ENCODE peak calls at places on chromosomes 3 and 15, in ten cellular contexts. K is SK-N-SH, R is fibroblast of the aortic adventitia, G is AG10803, E is A549, I is tibial artery, S is lower lobe of right lung, H is IMR-90, N is psoas muscle, Y is pancreas. A is an unnamed sample.

GRCh38 chr3:23075478-23075877 is 127.6 kb upstream of the UBE2E2 start:
- DNase-seq in H (peak), I (no peak), G (peak), R (peak), Y (no peak), S (no peak), N (no peak), E (no peak), K (no peak), A (no peak)

GRCh38 chr3:196611761-196612483 is 27.6 kb upstream of the NRROS start:
- DNase-seq in S (no peak), K (peak), R (no peak), E (no peak), I (peak), N (no peak), H (no peak), Y (no peak), G (no peak), A (no peak)

GRCh38 chr15:25177955-25178801 is 223.4 kb downstream of the SNRPN start:
- DNase-seq in K (no peak), Y (peak), N (peak), E (no peak), S (peak), I (no peak), R (no peak), G (no peak), H (no peak), A (peak)

GRCh38 chr15:65937476-65937875 is 68.2 kb downstream of the RAB11A start:
- DNase-seq in Y (peak), N (no peak), K (peak), G (no peak), E (no peak), I (no peak), R (no peak), S (no peak), H (peak), A (no peak)

GRCh38 chr15:88344786-88345185 is 88.2 kb upstream of the NTRK3 start:
- DNase-seq in I (no peak), H (no peak), S (no peak), E (no peak), Y (no peak), R (no peak), K (no peak), G (peak), N (no peak), A (no peak)

GRCh38 chr3:23580337-23580736 is 225.4 kb upstream of the UBE2E1 start:
- DNase-seq in N (no peak), I (no peak), E (peak), H (peak), S (no peak), R (no peak), G (peak), K (no peak), Y (no peak), A (no peak)

GRCh38 chr15:37041836-37042235 is 58.5 kb downstream of the MEIS2 start:
- DNase-seq in I (no peak), S (no peak), N (no peak), E (no peak), Y (no peak), K (no peak), G (no peak), R (no peak), H (no peak), A (no peak)

GRCh38 chr15:59691194-59691805 is 2.2 kb upstream of the BNIP2 start:
- DNase-seq in Y (no peak), I (no peak), R (peak), S (no peak), G (peak), K (peak), E (peak), N (no peak), H (peak), A (no peak)

GRCh38 chr3:4060064-4060463 is 243.1 kb upstream of the SETMAR start:
- DNase-seq in N (no peak), S (no peak), I (no peak), K (no peak), R (no peak), G (peak), E (no peak), Y (no peak), H (no peak), A (no peak)

GRCh38 chr3:141383555-141384129 is 15.3 kb downstream of the ZBTB38 start:
- DNase-seq in N (no peak), I (no peak), K (no peak), G (peak), E (no peak), S (no peak), H (peak), Y (no peak), R (peak), A (no peak)

GRCh38 chr15:52050416-52050815 is 31.4 kb downstream of the MAPK6 start:
- DNase-seq in K (no peak), N (no peak), S (no peak), G (peak), R (peak), I (no peak), Y (no peak), E (peak), H (peak), A (no peak)

GRCh38 chr3:196064006-196064405 is 17.9 kb downstream of the TFRC start:
- DNase-seq in I (no peak), H (peak), R (no peak), N (no peak), G (peak), Y (no peak), S (no peak), E (no peak), K (no peak), A (no peak)

GRCh38 chr15:41043276-41043675 is 72.8 kb downstream of the INO80 start:
- DNase-seq in H (peak), N (no peak), I (no peak), G (peak), K (no peak), R (peak), E (no peak), S (no peak), Y (no peak), A (no peak)

GRCh38 chr3:31873254-31873653 is 107.8 kb downstream of the OSBPL10 start:
- DNase-seq in G (no peak), N (no peak), I (no peak), S (no peak), Y (no peak), R (no peak), H (peak), K (no peak), E (no peak), A (no peak)

GRCh38 chr3:190101320-190102117 is 19.2 kb downstream of the P3H2 start:
- DNase-seq in Y (no peak), R (peak), G (peak), H (peak), I (no peak), K (no peak), N (no peak), S (no peak), E (no peak), A (no peak)

GRCh38 chr15:40754574-40754882 is 526 bp downstream of the RMDN3 start:
- DNase-seq in I (no peak), G (peak), E (no peak), K (peak), N (no peak), H (no peak), Y (no peak), R (peak), S (no peak), A (no peak)

GRCh38 chr3:69193749-69194148 is 71.4 kb upstream of the LMOD3 start:
- DNase-seq in N (no peak), K (no peak), R (no peak), S (no peak), G (no peak), Y (no peak), H (no peak), E (no peak), I (no peak), A (no peak)

GRCh38 chr3:98545940-98546339 is 14.2 kb downstream of the GPR15 start:
- DNase-seq in R (no peak), N (no peak), H (no peak), S (no peak), I (no peak), G (no peak), Y (no peak), K (no peak), E (no peak), A (no peak)

GRCh38 chr15:99446565-99447496 is 119.0 kb upstream of the MEF2A start:
- DNase-seq in K (peak), S (no peak), G (no peak), R (no peak), N (no peak), I (no peak), H (no peak), E (no peak), Y (no peak), A (no peak)

GRCh38 chr3:17195192-17195611 is 310.4 kb downstream of the PLCL2 start:
- DNase-seq in S (no peak), E (no peak), Y (peak), I (no peak), R (peak), G (peak), N (no peak), H (peak), K (no peak), A (no peak)

GRCh38 chr3:127035672-127036071 is 52.8 kb downstream of the PLXNA1 start:
- DNase-seq in R (peak), S (peak), G (no peak), I (peak), E (peak), Y (peak), N (peak), H (peak), K (no peak), A (peak)

GRCh38 chr3:115834068-115834467 is 210.8 kb downstream of the GAP43 start:
- DNase-seq in E (no peak), R (peak), G (peak), N (no peak), I (no peak), Y (no peak), H (peak), K (no peak), S (no peak), A (no peak)

GRCh38 chr15:35737521-35737920 is 191.6 kb upstream of the DPH6 start:
- DNase-seq in G (peak), S (no peak), E (no peak), Y (no peak), K (no peak), N (no peak), H (peak), R (peak), I (no peak), A (no peak)

DNA sequence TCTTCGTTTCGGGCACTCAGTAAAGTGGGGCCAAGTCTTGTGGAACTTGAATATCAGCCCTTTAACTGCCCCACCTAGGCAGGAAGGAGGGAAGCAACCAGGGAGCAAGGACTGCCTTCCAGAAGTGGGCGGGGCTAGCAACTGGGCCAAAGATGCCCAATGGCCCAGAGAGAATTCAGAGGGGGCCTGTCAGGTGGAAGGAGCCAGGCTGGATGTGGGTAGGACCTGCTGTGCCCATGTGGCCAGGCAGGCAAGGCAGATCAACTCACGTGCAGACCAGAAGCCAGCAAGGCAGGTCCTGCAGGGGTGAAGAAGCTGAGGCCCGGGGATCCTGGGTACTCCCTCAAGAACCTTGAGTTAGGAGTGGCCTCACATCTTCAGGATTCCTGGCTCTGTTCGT is 5.5 kb downstream of the MAP6D1 start:
- DNase-seq in K (no peak), G (no peak), R (no peak), I (peak), S (no peak), Y (no peak), H (no peak), N (no peak), E (no peak), A (no peak)
- TF ChIP-seq CTCF in K (no peak), G (no peak), R (no peak), I (no peak), S (no peak), Y (no peak), H (no peak), N (no peak), E (no peak), A (no peak)

GRCh38 chr15:69957175-69957574 is 140.5 kb downstream of the TLE3 start:
- DNase-seq in R (no peak), G (no peak), Y (no peak), E (peak), N (no peak), K (no peak), S (no peak), I (no peak), H (no peak), A (no peak)
- TF ChIP-seq CTCF in R (no peak), G (no peak), Y (no peak), E (no peak), N (no peak), K (no peak), S (no peak), I (no peak), H (no peak), A (no peak)

DNA sequence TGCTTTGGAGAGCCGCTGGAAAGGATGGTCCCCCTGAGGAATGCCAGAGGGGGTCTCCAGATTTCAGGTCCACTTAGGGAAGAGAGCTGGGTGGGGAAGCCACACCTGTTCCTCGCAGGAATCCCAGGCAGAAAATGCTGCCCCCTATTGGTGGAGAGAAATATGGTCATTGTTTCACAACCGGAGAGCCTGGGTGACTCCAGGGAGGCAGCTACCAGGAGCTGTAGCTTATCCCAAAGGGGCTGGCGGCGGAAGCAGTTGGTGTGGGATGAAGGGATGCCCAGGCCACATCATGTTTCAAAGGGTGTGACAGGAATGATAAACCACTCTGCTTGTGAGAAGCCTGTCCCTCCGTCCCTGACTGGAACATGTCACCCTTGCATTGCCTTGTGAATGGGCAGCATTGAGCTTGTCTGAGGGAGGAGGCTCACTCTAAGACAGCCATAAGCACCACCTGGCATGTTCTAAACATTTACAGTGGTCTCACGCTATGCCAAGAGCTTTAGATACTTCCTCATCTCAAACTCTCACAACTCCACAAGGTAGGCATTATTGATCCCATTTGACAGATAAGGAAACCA is 34.5 kb downstream of the POMGNT2 start:
- DNase-seq in H (no peak), G (no peak), K (peak), E (no peak), I (no peak), Y (no peak), R (no peak), N (no peak), S (no peak), A (no peak)
- TF ChIP-seq CTCF in H (peak), G (peak), K (peak), E (peak), I (peak), Y (no peak), R (peak), N (peak), S (peak), A (peak)

DNA sequence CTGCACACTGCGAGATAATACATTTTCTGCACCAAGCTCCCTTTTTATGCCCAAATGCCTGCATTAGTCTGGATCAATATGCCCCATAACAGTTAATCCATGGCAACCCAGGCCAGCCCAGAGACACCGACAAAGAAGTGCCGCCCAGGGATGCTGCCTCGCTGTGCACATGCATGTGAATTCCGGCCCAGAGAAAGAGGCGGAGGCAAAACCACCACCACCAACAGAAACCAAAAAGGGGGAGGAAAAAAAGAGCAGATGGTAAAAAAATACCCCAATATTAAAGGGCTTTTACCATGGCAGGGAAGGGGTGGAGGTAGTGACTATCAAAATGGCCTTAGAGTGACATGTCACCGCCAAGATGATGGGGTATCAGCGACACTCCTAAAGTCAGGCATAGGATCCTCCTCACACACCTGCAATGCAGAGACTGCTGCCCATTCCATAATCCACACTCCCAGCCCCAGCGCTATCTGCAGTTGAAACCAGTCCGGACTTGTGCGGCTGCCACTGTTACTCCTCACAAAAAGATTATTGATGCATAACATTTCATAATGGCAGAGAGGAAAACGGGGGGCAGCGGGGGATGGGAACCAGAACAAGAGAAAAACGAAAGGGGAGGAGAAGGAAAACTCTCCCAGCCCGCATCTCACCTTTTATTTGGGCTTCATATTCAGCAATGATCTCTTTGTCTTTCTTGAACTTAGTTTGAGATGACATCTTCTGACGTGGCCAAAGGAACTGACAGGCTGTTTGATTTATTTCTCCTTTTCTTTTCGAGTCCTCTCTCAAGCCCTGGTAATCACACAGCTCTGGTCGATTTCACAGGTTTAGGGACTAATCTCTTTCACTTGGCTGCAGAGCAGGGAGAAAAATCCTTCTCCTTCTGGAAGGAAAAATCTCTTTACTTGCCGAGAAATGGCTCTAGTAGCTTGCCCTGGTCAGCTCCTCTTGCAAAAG is 934 bp downstream of the SRGAP3 start:
- DNase-seq in Y (no peak), G (no peak), H (no peak), E (no peak), N (no peak), R (no peak), K (peak), I (no peak), S (no peak), A (no peak)
- TF ChIP-seq CTCF in Y (no peak), G (no peak), H (no peak), E (no peak), N (no peak), R (no peak), K (no peak), I (no peak), S (no peak), A (no peak)

GRCh38 chr3:183192650-183193300 is 30.2 kb upstream of the LAMP3 start:
- DNase-seq in G (no peak), Y (no peak), I (no peak), N (no peak), S (no peak), E (no peak), H (peak), K (no peak), R (no peak), A (no peak)

GRCh38 chr3:183193762-183194701 is 31.5 kb upstream of the LAMP3 start:
- DNase-seq in Y (no peak), I (no peak), R (no peak), H (peak), G (no peak), N (no peak), K (no peak), E (no peak), S (no peak), A (no peak)

GRCh38 chr3:183189641-183190040 is 27.1 kb upstream of the LAMP3 start:
- DNase-seq in S (no peak), I (no peak), G (no peak), K (no peak), Y (no peak), R (no peak), N (no peak), E (no peak), H (no peak), A (no peak)

GRCh38 chr3:183185696-183186095 is 23.2 kb upstream of the LAMP3 start:
- DNase-seq in S (no peak), G (peak), H (peak), Y (no peak), R (peak), E (no peak), N (no peak), I (no peak), K (no peak), A (no peak)

DNA sequence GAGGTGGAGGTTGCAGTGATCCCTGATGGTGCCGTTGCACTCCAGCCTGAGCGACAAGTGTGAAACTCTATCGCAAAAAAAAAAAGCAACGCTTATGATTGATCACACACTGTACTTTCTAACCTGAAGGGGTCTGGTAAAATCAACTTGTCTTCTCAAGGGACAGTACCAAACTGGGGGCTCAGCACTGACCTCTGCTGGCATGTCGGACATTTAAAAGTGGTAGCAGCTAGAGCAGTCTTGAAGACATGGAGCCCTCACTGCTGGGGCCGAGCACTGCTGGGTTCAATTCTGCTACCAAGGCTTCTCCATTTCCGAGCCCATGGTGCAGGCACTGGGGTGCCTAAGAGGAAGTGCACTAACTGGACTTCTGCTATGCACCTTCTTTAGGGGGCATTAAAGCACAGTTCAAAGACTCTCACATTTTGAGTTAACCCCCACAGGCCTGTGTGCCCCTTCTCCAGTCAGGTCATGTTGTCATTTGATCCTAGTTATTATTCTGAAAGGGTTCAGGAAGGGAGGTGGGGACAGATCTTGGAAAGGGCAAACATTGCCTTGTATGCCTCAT is 26.4 kb upstream of the LAMP3 start:
- DNase-seq in N (peak), K (no peak), S (peak), G (no peak), R (no peak), Y (no peak), E (peak), H (no peak), I (no peak), A (peak)
- TF ChIP-seq CTCF in N (peak), K (peak), S (peak), G (peak), R (peak), Y (peak), E (peak), H (peak), I (no peak), A (peak)

GRCh38 chr3:71582612-71583568 is 638 bp downstream of the FOXP1 start:
- DNase-seq in G (peak), I (peak), E (peak), K (peak), S (peak), Y (peak), N (peak), H (peak), R (peak), A (peak)
- TF ChIP-seq CTCF in G (no peak), I (no peak), E (no peak), K (no peak), S (no peak), Y (no peak), N (no peak), H (peak), R (no peak), A (no peak)

GRCh38 chr3:68067314-68067713 is 412.9 kb upstream of the SUCLG2 start:
- DNase-seq in G (no peak), H (no peak), Y (no peak), S (no peak), R (no peak), K (no peak), N (no peak), E (no peak), I (no peak), A (no peak)

GRCh38 chr3:68072062-68072461 is 417.6 kb upstream of the SUCLG2 start:
- DNase-seq in R (no peak), H (no peak), G (no peak), N (no peak), K (no peak), I (no peak), Y (no peak), S (no peak), E (no peak), A (no peak)

GRCh38 chr3:68070186-68070585 is 415.8 kb upstream of the SUCLG2 start:
- DNase-seq in K (no peak), G (no peak), N (no peak), R (no peak), E (no peak), S (no peak), I (no peak), Y (no peak), H (no peak), A (no peak)
- TF ChIP-seq CTCF in K (no peak), G (no peak), N (no peak), R (no peak), E (no peak), S (no peak), I (no peak), Y (no peak), H (no peak), A (no peak)

GRCh38 chr3:15427182-15427880 is at the start of the genes EAF1 and METTL6:
- DNase-seq in I (peak), Y (peak), K (peak), G (peak), S (peak), E (peak), R (peak), N (peak), H (peak), A (peak)
- TF ChIP-seq CTCF in I (peak), Y (no peak), K (peak), G (peak), S (no peak), E (no peak), R (peak), N (peak), H (peak), A (no peak)